ENCODE peak calls at places on chromosomes 12 and 14, in four cellular contexts. D is H1, R is GM12878, T is HepG2. A is an unnamed sample.

GRCh38 chr12:108532061-108532848 is 17.2 kb downstream of the FICD start:
- DNase-seq in R (no peak), D (no peak), T (no peak), A (no peak)

GRCh38 chr12:118645219-118645618 is 268.9 kb downstream of the SUDS3 start:
- DNase-seq in R (no peak), T (peak; percentile 23), D (peak; percentile 77), A (peak; percentile 57)

GRCh38 chr12:6551063-6551461 is 4.8 kb downstream of the IFFO1 start:
- DNase-seq in T (no peak), D (no peak), R (no peak), A (no peak)

GRCh38 chr12:113891737-113892520 is 74.2 kb downstream of the RBM19 start:
- DNase-seq in D (no peak), T (no peak), R (no peak), A (no peak)

GRCh38 chr12:109530301-109530685 is 43.0 kb downstream of the MMAB start:
- DNase-seq in R (no peak), D (no peak), T (no peak), A (no peak)

GRCh38 chr12:118446247-118446646 is 69.9 kb downstream of the SUDS3 start:
- DNase-seq in D (no peak), R (no peak), T (no peak), A (no peak)

GRCh38 chr12:34395056-34396005 is 373.0 kb downstream of the ALG10 start:
- DNase-seq in T (no peak), D (peak; percentile 2), R (no peak), A (no peak)

GRCh38 chr14:22569749-22570131 is 19.3 kb downstream of the DAD1 start:
- DNase-seq in T (no peak), R (no peak), D (no peak), A (no peak)

GRCh38 chr12:14256139-14256538 is 109.3 kb upstream of the ATF7IP start:
- DNase-seq in R (no peak), T (no peak), D (no peak), A (no peak)

GRCh38 chr12:45336762-45337596 is 121.1 kb downstream of the ANO6 start:
- DNase-seq in D (no peak), T (no peak), R (no peak), A (no peak)

GRCh38 chr14:104792945-104793702 is 2.4 kb downstream of the AKT1 start:
- DNase-seq in D (peak; percentile 77), T (no peak), R (no peak), A (no peak)

GRCh38 chr12:1916396-1917171 is 1.9 kb downstream of the CACNA2D4 start:
- DNase-seq in R (no peak), T (no peak), D (no peak), A (no peak)

GRCh38 chr12:70646850-70647249 is 9.6 kb upstream of the PTPRB start:
- DNase-seq in D (no peak), R (no peak), T (no peak), A (no peak)

GRCh38 chr12:100141998-100142850 is 450 bp downstream of the BLTP3B start:
- DNase-seq in T (peak; percentile 72), R (no peak), D (peak; percentile 79), A (peak; percentile 18)

GRCh38 chr12:88628856-88629509 is 48.7 kb upstream of the KITLG start:
- DNase-seq in R (no peak), T (no peak), D (no peak), A (no peak)

GRCh38 chr14:23613242-23614070 is 22.7 kb upstream of the DHRS2 start:
- DNase-seq in D (no peak), R (no peak), T (peak; percentile 100), A (no peak)

GRCh38 chr12:29430699-29431044 is 49.7 kb upstream of the ERGIC2 start:
- DNase-seq in D (no peak), R (no peak), T (no peak), A (peak; percentile 9)

GRCh38 chr12:26976687-26977086 is 37.5 kb downstream of the TM7SF3 start:
- DNase-seq in R (no peak), T (no peak), D (no peak), A (no peak)

GRCh38 chr12:124517260-124518050 is 50.0 kb downstream of the NCOR2 start:
- DNase-seq in T (no peak), D (no peak), R (no peak), A (no peak)

GRCh38 chr14:92436115-92436776 is 77.3 kb upstream of the RIN3 start:
- DNase-seq in R (no peak), T (no peak), D (no peak), A (no peak)

GRCh38 chr14:22095845-22096510 is 422.4 kb upstream of the OR4E1 start:
- DNase-seq in R (no peak), T (peak; percentile 29), D (no peak), A (no peak)

GRCh38 chr12:57618966-57619433 is 7.8 kb downstream of the ARHGEF25 start:
- DNase-seq in T (no peak), D (peak; percentile 59), R (no peak), A (no peak)

GRCh38 chr12:6177593-6178358 is 22.4 kb upstream of the CD9 start:
- DNase-seq in T (no peak), R (no peak), D (no peak), A (no peak)

GRCh38 chr12:122421263-122421814 is 1.1 kb downstream of the CLIP1 start:
- DNase-seq in T (peak; percentile 82), D (no peak), R (no peak), A (no peak)

GRCh38 chr14:39176263-39177167 is 1.5 kb downstream of the PNN start:
- DNase-seq in R (no peak), T (no peak), D (no peak), A (no peak)

GRCh38 chr14:77102154-77102553 is 4.1 kb downstream of the CIPC start:
- DNase-seq in D (no peak), R (no peak), T (no peak), A (no peak)

GRCh38 chr14:77302926-77303325 is 17.8 kb downstream of the POMT2 start:
- DNase-seq in D (no peak), T (peak; percentile 90), R (no peak), A (no peak)

GRCh38 chr12:65597527-65597926 is 226.8 kb upstream of the HMGA2 start:
- DNase-seq in T (no peak), R (no peak), D (no peak), A (no peak)

GRCh38 chr14:50064993-50065392 is 51.4 kb downstream of the VCPKMT start:
- DNase-seq in T (no peak), D (no peak), R (peak; percentile 98), A (no peak)

GRCh38 chr14:50063876-50064420 is 52.4 kb downstream of the VCPKMT start:
- DNase-seq in D (no peak), T (no peak), R (no peak), A (no peak)

GRCh38 chr14:50061664-50062437 is 54.5 kb downstream of the VCPKMT start:
- DNase-seq in T (peak; percentile 76), D (no peak), R (peak; percentile 84), A (no peak)

GRCh38 chr14:50060871-50061663 is 55.3 kb downstream of the VCPKMT start:
- DNase-seq in D (no peak), T (peak; percentile 89), R (no peak), A (no peak)

DNA sequence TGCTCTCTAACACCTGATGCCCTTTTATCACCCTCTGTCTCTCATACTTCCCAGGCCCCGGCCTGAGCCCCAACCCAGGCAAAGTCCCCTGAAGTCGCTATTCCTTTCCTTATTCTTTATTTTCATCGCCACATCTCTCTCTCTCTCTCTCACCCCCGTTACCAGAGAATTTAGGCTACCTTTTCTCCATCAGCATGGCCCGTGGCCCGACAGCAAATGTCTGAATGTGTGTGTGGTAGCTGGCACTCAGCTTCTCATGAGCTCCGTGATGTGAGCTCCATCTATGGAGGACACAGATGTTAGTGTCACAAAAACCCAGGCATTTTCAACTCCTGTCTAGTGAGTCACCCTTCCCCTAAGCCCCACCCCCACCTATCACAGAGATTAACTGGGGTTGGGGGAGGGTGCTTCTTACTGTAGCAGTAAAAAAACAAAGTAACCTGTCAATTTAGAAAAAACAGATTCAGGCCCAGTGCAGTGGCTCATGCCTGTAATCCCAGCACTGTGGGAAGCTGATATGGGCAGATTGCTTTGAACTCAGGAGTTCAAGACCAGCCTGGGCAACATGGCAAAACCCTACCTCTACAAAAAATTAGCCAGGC is 53.8 kb downstream of the VCPKMT start:
- DNase-seq in R (peak; percentile 71), D (no peak), T (peak; percentile 88), A (no peak)
- H3K4me3 ChIP-seq in R (peak overlapping the region; percentile 60), D (no peak overlapping the region), T (peak overlapping the region; percentile 64), A (no peak overlapping the region)

DNA sequence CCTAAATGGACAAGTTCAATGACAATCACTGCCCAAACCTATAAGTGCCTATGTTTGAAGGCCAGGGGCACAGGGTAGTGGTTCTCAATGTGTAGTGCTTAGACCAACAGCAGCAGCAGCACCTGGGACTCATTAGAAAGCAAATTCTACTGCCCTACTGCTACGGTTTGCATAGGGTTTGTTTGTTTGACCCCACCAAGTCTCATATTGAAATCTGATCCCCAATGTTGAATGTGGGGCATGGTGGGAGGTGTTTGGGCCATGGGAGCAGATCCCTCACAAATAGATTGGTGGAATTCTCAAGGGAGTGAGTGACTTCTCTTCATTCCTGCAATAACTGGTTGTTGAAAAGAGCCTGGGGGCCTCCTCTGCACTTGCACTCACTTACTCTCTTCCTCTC is 39.6 kb downstream of the PPM1H start:
- DNase-seq in R (no peak), D (no peak), T (peak; percentile 25), A (no peak)
- TF ChIP-seq SUZ12 in R (no peak), D (no peak), T (no peak), A (no peak)

DNA sequence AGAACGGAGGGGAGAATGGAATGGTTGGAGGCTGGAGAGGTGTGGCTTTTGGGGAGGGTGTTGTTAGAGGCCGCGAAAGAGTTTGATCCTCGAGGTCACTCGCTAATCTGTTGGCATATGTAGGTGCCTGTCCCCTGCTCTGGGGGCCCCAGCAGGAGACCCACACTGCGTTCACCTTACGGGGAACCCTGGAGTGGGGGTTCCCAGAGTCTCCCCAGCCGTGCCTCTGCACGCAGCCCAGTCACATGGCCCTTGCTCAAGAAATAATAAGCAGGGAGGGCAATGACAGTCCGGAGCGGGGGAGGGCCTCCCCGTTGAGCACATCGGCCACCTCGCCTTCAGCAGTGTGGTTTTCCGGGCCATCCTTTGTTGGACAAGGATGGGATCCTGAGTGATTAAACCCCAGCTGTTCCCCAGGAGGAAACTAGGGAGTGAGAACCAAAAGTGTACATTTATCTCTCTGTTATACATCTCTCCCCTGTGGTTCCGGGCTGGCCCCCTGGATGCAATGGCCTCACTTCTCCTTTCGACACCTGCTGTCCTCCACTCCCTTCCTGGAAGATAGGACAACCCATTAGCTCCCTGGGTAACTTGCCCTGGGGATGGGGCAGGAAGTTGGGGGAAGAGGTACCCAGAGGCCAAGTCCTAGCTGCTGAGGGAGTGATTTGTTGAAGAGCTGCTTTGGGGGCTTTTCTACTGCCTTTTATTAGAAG is 1.3 kb downstream of the PLEKHG3 start:
- DNase-seq in D (no peak), R (no peak), T (no peak), A (no peak)
- H3K4me3 ChIP-seq in D (peak overlapping the region; percentile 66), R (no peak overlapping the region), T (peak overlapping the region; percentile 63), A (peak overlapping the region; percentile 68)

DNA sequence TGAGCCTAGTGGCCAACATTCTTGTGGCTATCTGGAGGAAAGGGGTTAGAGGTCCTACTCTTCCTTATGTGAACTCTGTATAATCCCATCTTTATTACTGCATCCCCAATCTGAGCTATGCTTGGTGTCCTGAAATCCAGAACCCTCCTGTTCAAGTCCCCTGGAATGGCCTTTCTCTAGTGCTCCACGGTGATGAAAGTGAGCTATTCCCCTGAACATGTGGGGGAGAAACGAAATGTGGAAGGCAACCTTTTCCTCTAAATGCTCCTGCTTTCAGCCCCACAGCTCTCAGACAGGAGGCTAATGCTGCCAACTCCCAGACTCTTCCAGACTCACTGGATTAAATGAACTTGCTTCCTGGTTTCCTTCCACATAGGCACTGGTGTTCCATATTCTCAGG is 2.5 kb upstream of the PGAM5 start:
- DNase-seq in T (no peak), D (no peak), R (no peak), A (no peak)
- TF ChIP-seq SUZ12 in T (no peak), D (no peak), R (no peak), A (no peak)